ENCODE peak calls at places on chromosome 16, in four cellular contexts. I is esophagus muscularis mucosa, X is body of pancreas, A is A549. F is an unnamed sample.
A peak's percentile ranks its signal among the peaks of the same experiment; 100 is the strongest.

GRCh38 chr16:54030451-54030850 is 256.1 kb downstream of the IRX3 start:
- DNase-seq in I (no peak), A (no peak), X (no peak), F (no peak)

GRCh38 chr16:75246504-75247205 is 4.8 kb downstream of the BCAR1 start:
- DNase-seq in A (no peak), X (no peak), I (no peak), F (no peak)

GRCh38 chr16:21263640-21264211 is 14.4 kb downstream of the CRYM start:
- DNase-seq in A (peak; percentile 14), I (no peak), X (no peak), F (no peak)

GRCh38 chr16:1426734-1427451 is 4.0 kb upstream of the PERCC1 start:
- DNase-seq in A (no peak), I (no peak), X (no peak), F (no peak)

GRCh38 chr16:75534560-75535205 is 1.2 kb downstream of the CHST5 start:
- DNase-seq in I (no peak), X (no peak), A (no peak), F (no peak)

GRCh38 chr16:86216591-86216990 is 293.7 kb upstream of the FOXF1 start:
- DNase-seq in X (no peak), I (no peak), A (no peak), F (no peak)

GRCh38 chr16:27237229-27238015 is 31.1 kb downstream of the NSMCE1 start:
- DNase-seq in X (no peak), A (no peak), I (no peak), F (peak; percentile 33)

GRCh38 chr16:55949518-55949917 is 74.3 kb upstream of the CES5A start:
- DNase-seq in X (no peak), A (peak; percentile 34), I (peak; percentile 75), F (no peak)

GRCh38 chr16:30054959-30055553 is 10.5 kb upstream of the ALDOA start:
- DNase-seq in X (peak; percentile 90), A (peak; percentile 67), I (no peak), F (no peak)

GRCh38 chr16:29809031-29809747 is 2.8 kb upstream of the PRRT2 start:
- DNase-seq in A (no peak), X (no peak), I (no peak), F (no peak)

GRCh38 chr16:450800-451512 is 25.5 kb downstream of the RAB11FIP3 start:
- DNase-seq in I (no peak), A (no peak), X (no peak), F (no peak)

GRCh38 chr16:14672403-14672971 is 21.6 kb downstream of the PLA2G10 start:
- DNase-seq in A (peak; percentile 20), X (peak; percentile 35), I (no peak), F (no peak)

GRCh38 chr16:85809645-85810044 is 10.2 kb downstream of the COX4I1 start:
- DNase-seq in X (no peak), I (no peak), A (no peak), F (no peak)

GRCh38 chr16:13767215-13767614 is 152.7 kb upstream of the ERCC4 start:
- DNase-seq in X (no peak), I (no peak), A (no peak), F (no peak)

GRCh38 chr16:14475370-14476139 is 154.5 kb downstream of the PARN start:
- DNase-seq in X (peak; percentile 45), I (no peak), A (peak; percentile 73), F (no peak)

GRCh38 chr16:11349599-11350276 is 4.5 kb downstream of the RMI2 start:
- DNase-seq in I (no peak), A (no peak), X (peak; percentile 26), F (peak; percentile 46)

GRCh38 chr16:22186517-22186916 is 19.6 kb upstream of the EEF2K start:
- DNase-seq in X (no peak), I (no peak), A (peak; percentile 48), F (no peak)

GRCh38 chr16:48330133-48330846 is 54.9 kb downstream of the SIAH1 start:
- DNase-seq in A (no peak), X (no peak), I (no peak), F (no peak)

GRCh38 chr16:23640669-23640958 is 496 bp downstream of the PALB2 start:
- DNase-seq in X (no peak), A (no peak), I (no peak), F (no peak)

GRCh38 chr16:14489460-14489859 is 140.6 kb downstream of the PARN start:
- DNase-seq in A (peak; percentile 85), X (no peak), I (peak; percentile 45), F (peak; percentile 25)

GRCh38 chr16:19094542-19095365 is 19.0 kb upstream of the ITPRIPL2 start:
- DNase-seq in I (no peak), A (peak; percentile 91), X (peak; percentile 44), F (no peak)
- TF ChIP-seq CTCF in I (no peak), A (peak; percentile 50), X (no peak), F (peak; percentile 14)

GRCh38 chr16:3020604-3021448 is 658 bp downstream of the TNFRSF12A start:
- DNase-seq in A (peak; percentile 93), I (peak; percentile 94), X (peak; percentile 95), F (peak; percentile 87)
- TF ChIP-seq POLR2A in A (no peak), I (no peak), X (peak; percentile 77), F (no peak)

GRCh38 chr16:2513405-2514332 is at the start of gene ATP6V0C:
- DNase-seq in X (peak; percentile 96), I (peak; percentile 98), A (peak; percentile 86), F (peak; percentile 91)
- H3K4me1 ChIP-seq in X (peaks cover 54% of the 10 kb centered on the region), I (peaks cover 68% of the 10 kb centered on the region), A (peaks cover 29% of the 10 kb centered on the region), F (peaks cover 39% of the 10 kb centered on the region)

DNA sequence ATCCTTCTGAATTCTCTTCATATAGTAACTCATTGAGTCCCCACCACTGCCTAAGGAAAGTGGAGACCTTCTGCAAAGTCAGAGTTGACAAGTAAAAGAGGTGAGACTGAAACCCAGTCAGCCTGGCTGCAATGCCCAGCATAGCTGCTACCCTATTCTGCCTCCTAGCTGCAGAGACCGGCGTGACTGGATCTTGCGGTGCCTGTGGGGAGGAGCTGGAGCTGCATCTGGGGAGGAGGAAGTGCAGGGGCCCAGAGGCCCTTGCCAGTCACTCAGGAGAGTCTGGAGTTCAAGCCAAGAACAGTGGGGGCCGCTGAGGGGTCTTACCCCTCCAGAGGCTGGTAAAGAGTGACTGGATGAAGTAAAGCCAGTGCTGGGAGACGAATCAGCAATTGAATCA is 35.0 kb upstream of the ZNF423 start:
- DNase-seq in I (no peak), X (peak; percentile 53), A (peak; percentile 15), F (no peak)
- TF ChIP-seq CTCF in I (no peak), X (peak; percentile 59), A (no peak), F (no peak)

DNA sequence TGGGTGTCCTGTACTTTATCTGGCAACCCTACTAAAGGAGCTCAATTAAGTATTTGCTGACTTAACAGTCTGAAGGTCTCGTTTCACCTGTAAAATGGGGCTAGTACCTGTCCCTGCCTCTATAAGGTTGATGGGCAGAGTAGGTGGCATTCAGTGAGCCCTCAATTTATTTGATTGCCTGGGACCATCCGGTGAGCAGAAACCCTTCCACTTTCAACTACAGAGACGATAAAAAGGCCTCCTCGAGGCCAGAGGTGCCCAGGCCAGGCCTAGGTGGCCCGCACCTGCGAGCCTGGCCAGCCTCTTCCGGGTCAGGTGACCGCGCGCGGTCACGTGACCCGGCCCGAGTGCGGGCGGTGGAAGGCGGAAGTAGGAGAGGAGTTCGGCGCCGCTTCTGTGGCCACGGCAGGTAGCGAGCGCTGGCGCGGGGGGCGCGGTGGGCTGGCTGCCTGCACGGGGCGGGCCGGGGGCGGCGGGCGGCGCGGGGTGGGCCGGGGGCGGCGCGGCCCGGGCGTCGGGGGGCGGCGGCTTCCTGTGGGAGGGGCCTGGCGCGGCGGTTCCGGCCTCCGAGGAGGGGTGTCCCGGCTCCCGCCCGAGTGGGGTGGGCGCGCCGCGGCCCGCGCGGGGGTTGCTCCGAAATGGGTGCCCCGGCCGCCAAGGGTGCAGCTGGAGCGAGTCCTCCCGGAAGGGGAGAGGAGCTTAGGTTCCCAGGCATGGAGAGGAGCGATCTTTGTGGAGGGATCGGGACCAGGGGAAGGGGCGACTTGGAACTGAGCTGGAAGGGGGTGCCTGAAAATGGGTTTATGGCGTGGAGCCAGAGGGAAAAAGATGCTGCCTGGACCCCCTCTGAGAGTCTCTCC is at the start of gene WWP2:
- DNase-seq in I (peak; percentile 93), A (peak; percentile 82), X (peak; percentile 83), F (peak; percentile 77)
- TF ChIP-seq POLR2A in I (peak; percentile 39), A (peak; percentile 71), X (peak; percentile 81), F (peak; percentile 50)

GRCh38 chr16:88706965-88707871 is 915 bp downstream of the CTU2 start:
- DNase-seq in I (no peak), A (no peak), X (no peak), F (no peak)
- H3K4me1 ChIP-seq in I (peaks cover 51% of the 10 kb centered on the region), A (peaks cover 14% of the 10 kb centered on the region), X (peaks cover 29% of the 10 kb centered on the region), F (peaks cover 15% of the 10 kb centered on the region)

GRCh38 chr16:62077998-62078397 is 41.8 kb upstream of the CDH8 start:
- DNase-seq in X (no peak), I (no peak), A (peak; percentile 33), F (no peak)
- TF ChIP-seq CTCF in X (no peak), I (no peak), A (no peak), F (no peak)

GRCh38 chr16:67517661-67518423 is 10.8 kb upstream of the RIPOR1 start:
- DNase-seq in A (no peak), X (no peak), I (no peak), F (no peak)
- TF ChIP-seq POLR2A in A (no peak), X (no peak), I (no peak), F (no peak)

GRCh38 chr16:66960270-66960669 is 796 bp upstream of the CES3 start:
- DNase-seq in X (no peak), I (no peak), A (no peak), F (no peak)

GRCh38 chr16:66964049-66964448 is 3.0 kb downstream of the CES3 start:
- DNase-seq in A (no peak), I (no peak), X (no peak), F (no peak)

GRCh38 chr16:66961065-66961744 is at the start of gene CES3:
- DNase-seq in I (no peak), X (peak; percentile 78), A (peak; percentile 85), F (no peak)

GRCh38 chr16:66958857-66959644 is 2.0 kb upstream of the CES3 start:
- DNase-seq in X (no peak), I (no peak), A (no peak), F (no peak)

DNA sequence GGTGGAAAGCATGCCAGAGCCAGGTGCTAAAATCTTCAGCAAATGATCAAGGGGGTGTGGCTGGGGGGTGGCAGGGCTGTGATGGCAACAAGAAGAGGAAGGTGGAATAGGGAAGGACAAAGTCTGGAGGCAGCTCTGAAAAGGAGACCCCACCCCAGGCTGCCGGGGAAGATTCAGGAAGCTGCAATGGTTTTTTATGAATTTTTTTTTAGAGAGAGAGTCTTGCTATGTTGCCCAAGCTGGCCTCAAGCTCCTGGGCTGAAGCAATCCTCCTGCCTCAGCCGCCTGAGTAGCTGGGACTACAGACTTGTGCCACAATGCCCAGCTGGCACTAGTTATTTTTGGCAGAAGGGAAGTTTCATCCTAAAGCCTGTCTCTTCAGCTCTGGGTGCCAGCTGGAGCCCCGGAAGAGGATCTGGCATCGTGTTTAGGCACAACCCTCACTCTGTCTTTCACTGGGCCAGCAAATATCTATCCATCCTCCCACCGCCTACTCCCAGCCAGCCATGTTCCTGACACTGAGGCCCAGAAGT is 1.4 kb upstream of the CES3 start:
- DNase-seq in I (no peak), A (no peak), X (no peak), F (no peak)
- H3K4me1 ChIP-seq in I (no peaks in the 10 kb centered on the region), A (no peaks in the 10 kb centered on the region), X (peaks cover 19% of the 10 kb centered on the region), F (no peaks in the 10 kb centered on the region)

F was measured in heart left ventricle.